ENCODE peak calls at places on chromosome 12, in seven cellular contexts. H, X, U, T, W, K and R are unnamed samples.

GRCh38 chr12:71958457-71958856 is 19.8 kb downstream of the TPH2 start:
- DNase-seq in H (peak), X (no peak), U (no peak), T (peak), W (no peak), K (no peak), R (no peak)

GRCh38 chr12:45231515-45232145 is 15.7 kb downstream of the ANO6 start:
- DNase-seq in H (peak), X (no peak), U (no peak), T (peak), W (no peak), K (no peak), R (no peak)

GRCh38 chr12:88726806-88727722 is 146.8 kb upstream of the KITLG start:
- DNase-seq in H (peak), X (no peak), U (no peak), T (peak), W (no peak), K (no peak), R (no peak)

GRCh38 chr12:94263011-94263786 is 114.8 kb downstream of the PLXNC1 start:
- DNase-seq in H (no peak), X (peak), U (no peak), T (no peak), W (no peak), K (no peak), R (no peak)

GRCh38 chr12:113537751-113538087 is 66.0 kb upstream of the LHX5 start:
- DNase-seq in H (peak), X (no peak), U (no peak), T (no peak), W (no peak), K (no peak), R (no peak)

GRCh38 chr12:48029811-48030650 is 25.8 kb upstream of the COL2A1 start:
- DNase-seq in H (no peak), X (no peak), U (no peak), T (no peak), W (no peak), K (no peak), R (no peak)

GRCh38 chr12:9646794-9647622 is 22.5 kb upstream of the CLEC2D start:
- DNase-seq in H (peak), X (no peak), U (no peak), T (peak), W (no peak), K (no peak), R (no peak)

GRCh38 chr12:13190275-13190674 is 6.3 kb upstream of the EMP1 start:
- DNase-seq in H (no peak), X (no peak), U (no peak), T (no peak), W (no peak), K (no peak), R (no peak)

GRCh38 chr12:8692573-8692972 is 5.2 kb upstream of the RIMKLB start:
- DNase-seq in H (peak), X (peak), U (no peak), T (peak), W (peak), K (peak), R (no peak)

GRCh38 chr12:64392221-64392620 is 1.7 kb upstream of the C12orf56 start:
- DNase-seq in H (peak), X (no peak), U (peak), T (peak), W (no peak), K (no peak), R (no peak)

GRCh38 chr12:127381043-127381668 is 885.8 kb upstream of the TMEM132C start:
- DNase-seq in H (peak), X (peak), U (peak), T (peak), W (peak), K (peak), R (peak)

GRCh38 chr12:61367281-61367785 is 892.9 kb upstream of the USP15 start:
- DNase-seq in H (no peak), X (no peak), U (no peak), T (no peak), W (no peak), K (no peak), R (no peak)

GRCh38 chr12:26369588-26369987 is 174.2 kb downstream of the SSPN start:
- DNase-seq in H (peak), X (peak), U (no peak), T (peak), W (no peak), K (no peak), R (peak)

GRCh38 chr12:101490286-101490920 is 15.3 kb downstream of the SPIC start:
- DNase-seq in H (peak), X (no peak), U (peak), T (no peak), W (no peak), K (peak), R (no peak)

GRCh38 chr12:124861898-124862676 is 1.6 kb downstream of the SCARB1 start:
- DNase-seq in H (no peak), X (peak), U (no peak), T (no peak), W (no peak), K (no peak), R (peak)

GRCh38 chr12:95605875-95606274 is 54.6 kb upstream of the USP44 start:
- DNase-seq in H (peak), X (no peak), U (no peak), T (peak), W (no peak), K (no peak), R (no peak)

GRCh38 chr12:108930155-108930554 is 50.3 kb downstream of the DAO start:
- DNase-seq in H (no peak), X (no peak), U (no peak), T (no peak), W (no peak), K (no peak), R (no peak)

GRCh38 chr12:12792421-12792820 is 7.0 kb downstream of the APOLD1 start:
- DNase-seq in H (no peak), X (no peak), U (no peak), T (no peak), W (no peak), K (no peak), R (no peak)

GRCh38 chr12:68641138-68641537 is 30.4 kb downstream of the RAP1B start:
- DNase-seq in H (no peak), X (peak), U (peak), T (no peak), W (no peak), K (no peak), R (no peak)

GRCh38 chr12:75890660-75891059 is 140.9 kb downstream of the PHLDA1 start:
- DNase-seq in H (no peak), X (no peak), U (no peak), T (no peak), W (no peak), K (no peak), R (no peak)

GRCh38 chr12:75735853-75736252 is 224.4 kb upstream of the KRR1 start:
- DNase-seq in H (no peak), X (peak), U (no peak), T (no peak), W (no peak), K (no peak), R (no peak)

GRCh38 chr12:108653082-108653516 is 19.4 kb upstream of the SELPLG start:
- DNase-seq in H (no peak), X (no peak), U (no peak), T (no peak), W (no peak), K (peak), R (no peak)

GRCh38 chr12:114319422-114319821 is 86.5 kb downstream of the TBX5 start:
- DNase-seq in H (no peak), X (no peak), U (no peak), T (no peak), W (no peak), K (no peak), R (no peak)

GRCh38 chr12:112850343-112850742 is 56.4 kb upstream of the OAS1 start:
- DNase-seq in H (no peak), X (peak), U (no peak), T (no peak), W (peak), K (no peak), R (no peak)